ENCODE peak calls at places on chromosomes 2 and 18, in eight cellular contexts. J is activated naive CD8-positive, alpha-beta T cell treated with anti-CD3 and anti-CD28 coated beads for 36 hours; U is T-helper 9 cell; N is cardiac septum; R is cerebellar cortex; I is activated CD8-positive, alpha-beta T cell treated with anti-CD3 and anti-CD28 coated beads for 36 hours; M is GM20000; V is activated T-cell treated with anti-CD3 and anti-CD28 coated beads for 1 hour. S is an unnamed sample.

GRCh38 chr2:84991404-84992151 is 20.6 kb downstream of the KCMF1 start:
- DNase-seq in J (no peak), U (no peak), N (no peak), R (no peak), I (no peak), M (no peak), V (no peak), S (no peak)

GRCh38 chr2:241603686-241604085 is 33.3 kb downstream of the THAP4 start:
- DNase-seq in J (no peak), U (no peak), N (no peak), R (no peak), I (no peak), M (no peak), V (no peak), S (no peak)

GRCh38 chr2:113174369-113174735 is 581 bp downstream of the PSD4 start:
- DNase-seq in J (no peak), U (no peak), N (no peak), R (no peak), I (peak; percentile 45), M (no peak), V (no peak), S (peak; percentile 45)

GRCh38 chr18:48124857-48125626 is 194.6 kb upstream of the SMAD2 start:
- DNase-seq in J (peak; percentile 33), U (no peak), N (no peak), R (no peak), I (peak; percentile 41), M (peak; percentile 56), V (no peak), S (no peak)

GRCh38 chr2:38528008-38528442 is 74.7 kb downstream of the HNRNPLL start:
- DNase-seq in J (peak; percentile 73), U (no peak), N (no peak), R (peak; percentile 53), I (peak; percentile 77), M (no peak), V (no peak), S (peak; percentile 12)

GRCh38 chr2:109079590-109079989 is 49.4 kb upstream of the SH3RF3 start:
- DNase-seq in J (no peak), U (no peak), N (no peak), R (no peak), I (no peak), M (no peak), V (no peak), S (no peak)

GRCh38 chr18:477565-477964 is 22.9 kb downstream of the COLEC12 start:
- DNase-seq in J (no peak), U (no peak), N (no peak), R (no peak), I (peak; percentile 31), M (peak; percentile 31), V (no peak), S (peak; percentile 30)

GRCh38 chr18:11950824-11951223 is 30.5 kb upstream of the IMPA2 start:
- DNase-seq in J (no peak), U (no peak), N (peak; percentile 26), R (no peak), I (no peak), M (no peak), V (no peak), S (no peak)

GRCh38 chr2:237306787-237307170 is 107.2 kb downstream of the COL6A3 start:
- DNase-seq in J (no peak), U (no peak), N (no peak), R (no peak), I (no peak), M (no peak), V (no peak), S (no peak)

GRCh38 chr18:475202-475624 is 25.3 kb downstream of the COLEC12 start:
- DNase-seq in J (no peak), U (no peak), N (no peak), R (peak; percentile 27), I (no peak), M (no peak), V (no peak), S (no peak)

GRCh38 chr18:32548688-32549087 is 78.0 kb upstream of the GAREM1 start:
- DNase-seq in J (no peak), U (no peak), N (no peak), R (no peak), I (no peak), M (no peak), V (no peak), S (no peak)

GRCh38 chr2:23492941-23493340 is 108.0 kb downstream of the KLHL29 start:
- DNase-seq in J (no peak), U (no peak), N (no peak), R (no peak), I (no peak), M (no peak), V (no peak), S (no peak)

GRCh38 chr2:40325111-40325510 is 126.8 kb downstream of the SLC8A1 start:
- DNase-seq in J (no peak), U (no peak), N (no peak), R (no peak), I (no peak), M (no peak), V (no peak), S (no peak)

GRCh38 chr2:111119004-111119846 is 1.5 kb upstream of the BCL2L11 start:
- DNase-seq in J (peak; percentile 39), U (peak; percentile 22), N (no peak), R (no peak), I (peak; percentile 70), M (peak; percentile 30), V (peak; percentile 16), S (peak; percentile 69)

GRCh38 chr18:11852048-11852341 is 782 bp downstream of the CHMP1B start:
- DNase-seq in J (no peak), U (no peak), N (no peak), R (no peak), I (no peak), M (no peak), V (no peak), S (no peak)